ENCODE peak calls at places on chromosomes 2 and 18, in six cellular contexts. H is CD8-positive, alpha-beta memory T cell; U is right cardiac atrium; D is pancreas; E is hepatocyte; O is CD4-positive, CD25-positive, alpha-beta regulatory T cell. K is an unnamed sample. For H3K9me3, the result is how much of the 10 kb centered on the place peaks cover.

GRCh38 chr2:10426726-10427567 is 21.2 kb downstream of the ODC1 start:
- DNase-seq in E (no peak), O (no peak), H (no peak), U (peak), D (no peak), K (no peak)

GRCh38 chr18:68456985-68457384 is 257.9 kb downstream of the TMX3 start:
- DNase-seq in E (no peak), D (no peak), O (no peak), H (no peak), U (no peak), K (no peak)

GRCh38 chr2:47724221-47724981 is 58.5 kb upstream of the MSH6 start:
- DNase-seq in E (no peak), D (no peak), H (no peak), O (no peak), U (no peak), K (no peak)

GRCh38 chr18:24315170-24315569 is 82.5 kb downstream of the OSBPL1A start:
- DNase-seq in U (no peak), D (no peak), E (no peak), O (no peak), H (no peak), K (no peak)

GRCh38 chr2:8402222-8402621 is 279.6 kb upstream of the ID2 start:
- DNase-seq in H (no peak), U (no peak), O (no peak), E (no peak), D (no peak), K (no peak)

GRCh38 chr2:65901809-65902208 is 469.4 kb upstream of the SPRED2 start:
- DNase-seq in D (no peak), E (no peak), O (no peak), U (peak), H (no peak), K (no peak)

GRCh38 chr18:41320090-41320489 is 634.9 kb upstream of the PIK3C3 start:
- DNase-seq in E (peak), U (no peak), D (no peak), O (no peak), H (no peak), K (no peak)

GRCh38 chr2:28821295-28821958 is 10.8 kb downstream of the SPDYA start:
- DNase-seq in H (peak), E (peak), D (peak), O (peak), U (no peak), K (no peak)

GRCh38 chr2:101372792-101373191 is 14.5 kb downstream of the CREG2 start:
- DNase-seq in D (no peak), U (no peak), E (no peak), H (no peak), O (no peak), K (no peak)

GRCh38 chr2:216066255-216066654 is 15.4 kb downstream of the PECR start:
- DNase-seq in H (no peak), O (no peak), U (no peak), E (no peak), D (no peak), K (no peak)

GRCh38 chr2:164981217-164981990 is 26.1 kb upstream of the SLC38A11 start:
- DNase-seq in H (no peak), E (no peak), D (no peak), U (no peak), O (no peak), K (no peak)

GRCh38 chr2:164979113-164979512 is 23.8 kb upstream of the SLC38A11 start:
- DNase-seq in U (no peak), E (no peak), D (no peak), O (no peak), H (no peak), K (no peak)

GRCh38 chr2:164984428-164984827 is 29.1 kb upstream of the SLC38A11 start:
- DNase-seq in U (no peak), H (no peak), O (no peak), E (no peak), D (no peak), K (no peak)
- H3K27ac ChIP-seq in U (no peak), H (no peak), O (no peak), E (no peak), D (no peak), K (no peak)

GRCh38 chr2:190769258-190769657 is 111.4 kb upstream of the GLS start:
- DNase-seq in U (no peak), E (no peak), O (no peak), H (no peak), D (no peak), K (no peak)
- H3K9me3 ChIP-seq in U (under half), E (under half), O (under half), H (under half), D (under half), K (under half)

DNA sequence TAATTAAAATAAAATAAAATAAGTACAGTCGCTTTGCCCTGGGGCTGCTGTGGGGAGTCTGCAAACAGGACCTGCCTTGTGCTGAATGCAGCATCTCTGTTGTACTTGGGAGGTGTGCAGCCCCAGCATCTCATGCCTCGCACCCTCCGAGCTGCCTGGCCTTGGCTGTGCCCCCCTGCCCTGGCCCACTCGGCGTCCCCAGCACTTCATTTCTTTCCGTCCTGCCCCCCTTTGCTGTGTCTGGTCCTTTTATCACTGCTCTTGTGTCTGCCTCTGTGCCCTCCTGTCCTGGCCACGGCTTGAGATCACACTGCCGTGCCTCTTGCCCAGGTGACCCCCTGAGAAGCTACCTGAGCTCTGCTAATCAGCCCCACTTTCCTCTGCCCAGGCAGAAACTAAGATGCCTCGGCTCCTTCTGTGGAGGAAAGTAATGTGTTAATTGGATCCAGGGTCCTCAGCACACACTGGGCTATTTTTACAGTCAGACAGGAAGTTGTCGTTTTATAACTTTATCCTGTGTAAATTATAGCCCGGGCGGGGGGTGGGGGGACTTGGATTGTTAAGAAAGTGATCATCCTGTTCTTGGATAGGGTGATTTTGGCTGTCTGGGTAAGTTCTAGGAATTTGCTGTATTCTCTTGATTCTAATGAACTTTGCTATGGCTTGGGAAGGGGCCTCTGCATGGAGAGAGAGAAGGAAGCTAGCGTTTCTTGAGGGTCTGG is 69.4 kb downstream of the AGAP1 start:
- DNase-seq in U (peak), E (no peak), H (no peak), O (no peak), D (no peak), K (no peak)
- H3K27ac ChIP-seq in U (no peak), E (no peak), H (no peak), O (no peak), D (no peak), K (no peak)

GRCh38 chr18:78208052-78208451 is 771.6 kb upstream of the SALL3 start:
- DNase-seq in E (no peak), D (no peak), U (no peak), O (no peak), H (no peak), K (no peak)

DNA sequence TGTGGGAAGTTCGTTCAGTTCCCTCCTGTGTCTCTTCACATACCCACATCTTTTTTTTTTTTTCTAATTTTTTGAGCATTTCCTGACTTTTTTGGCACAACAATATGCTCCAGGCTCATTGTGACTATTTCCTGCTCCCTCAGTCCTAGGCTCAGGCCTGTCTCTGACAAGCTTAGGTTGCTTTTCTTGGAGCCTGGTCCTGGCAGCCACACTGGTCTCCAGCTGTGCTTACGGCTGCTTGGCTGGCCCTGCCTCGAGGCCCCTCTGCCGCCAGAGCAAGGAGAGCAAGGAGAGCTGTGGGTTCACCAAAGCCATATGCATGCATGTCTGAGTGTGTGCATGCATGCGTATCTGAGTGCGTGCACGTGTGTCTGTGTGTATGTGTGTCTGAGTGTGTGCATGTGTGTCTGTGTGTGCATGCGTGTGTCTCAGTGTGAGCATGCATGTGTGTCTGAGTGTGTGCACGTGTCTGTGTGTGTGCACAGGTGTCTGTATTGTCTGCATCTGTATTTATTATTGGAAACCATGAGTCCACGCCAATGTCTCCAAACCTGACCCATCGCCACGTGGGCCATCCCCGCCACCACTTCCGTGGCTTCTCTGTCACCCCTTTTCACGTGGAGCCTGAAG is 766.1 kb upstream of the SALL3 start:
- DNase-seq in E (no peak), H (no peak), O (no peak), U (peak), D (no peak), K (peak)
- H3K9me3 ChIP-seq in E (under half), H (under half), O (under half), U (under half), D (under half), K (under half)

DNA sequence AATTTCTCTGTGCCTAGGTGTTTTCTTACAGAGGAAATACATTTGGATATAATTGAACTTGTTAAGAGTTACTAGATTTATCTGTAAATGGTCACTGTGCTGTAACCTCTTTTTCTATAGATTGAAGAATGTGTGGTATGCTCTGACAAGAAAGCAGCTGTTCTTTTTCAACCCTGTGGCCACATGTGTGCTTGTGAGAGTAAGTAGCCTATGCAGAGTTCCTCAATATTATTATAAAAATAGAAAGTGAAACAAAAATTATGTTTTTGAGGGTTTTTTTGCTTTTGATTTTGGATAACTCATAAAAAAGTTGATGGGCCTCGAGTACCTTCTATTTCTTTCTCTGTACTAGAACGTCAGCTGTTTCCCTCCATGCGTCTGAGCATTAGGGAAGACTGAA is 112.4 kb downstream of the MIB1 start:
- DNase-seq in E (no peak), U (no peak), D (no peak), O (no peak), H (no peak), K (no peak)
- H3K27ac ChIP-seq in E (no peak), U (no peak), D (no peak), O (peak), H (no peak), K (no peak)

DNA sequence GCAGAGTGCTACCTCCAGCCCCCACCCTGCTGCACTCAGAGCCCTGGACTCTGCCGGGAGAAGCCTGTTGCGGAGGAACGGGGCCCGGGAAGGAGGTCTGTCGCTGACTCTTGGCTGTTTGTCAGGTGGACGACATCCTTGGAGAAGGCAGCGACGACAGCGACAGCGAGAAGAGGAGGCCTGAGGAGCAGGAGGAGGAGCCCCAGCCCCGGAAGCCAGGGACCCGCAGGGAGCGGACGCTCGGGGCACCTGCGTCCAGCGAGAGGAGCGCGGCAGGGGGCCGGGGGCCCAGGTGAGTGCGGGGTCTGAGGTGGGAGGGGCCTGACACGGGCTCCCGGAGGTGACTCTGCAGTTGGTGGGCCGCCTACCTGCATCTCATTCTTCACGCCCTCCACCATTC is 56.6 kb downstream of the CTDP1 start:
- DNase-seq in U (no peak), E (no peak), H (no peak), D (no peak), O (no peak), K (peak)
- H3K9me3 ChIP-seq in U (under half), E (under half), H (under half), D (under half), O (under half), K (under half)

GRCh38 chr2:185069107-185069506 is 470.8 kb downstream of the ZNF804A start:
- DNase-seq in O (no peak), D (no peak), U (no peak), H (no peak), E (no peak), K (no peak)

GRCh38 chr2:185066128-185066527 is 467.8 kb downstream of the ZNF804A start:
- DNase-seq in U (no peak), H (no peak), E (no peak), D (no peak), O (no peak), K (no peak)
- H3K27ac ChIP-seq in U (no peak), H (no peak), E (no peak), D (no peak), O (no peak), K (no peak)

DNA sequence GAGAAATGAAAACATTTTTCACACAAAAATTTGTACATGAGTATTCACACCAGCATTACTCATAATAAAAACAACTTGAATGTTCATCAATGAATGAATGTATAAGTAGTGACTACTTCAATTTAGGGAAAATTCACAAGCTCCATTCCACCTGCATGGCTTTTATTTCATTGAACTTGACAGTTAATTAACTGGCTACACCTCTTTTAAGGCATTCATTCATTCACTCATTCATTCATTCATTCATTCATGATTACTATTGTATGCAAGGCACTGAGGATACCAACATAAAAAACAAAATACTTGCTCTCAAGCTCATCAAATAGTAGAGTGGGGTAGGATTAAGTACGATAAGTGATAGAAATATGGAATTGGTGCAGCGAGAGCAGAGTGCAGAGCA is 198.3 kb upstream of the DLGAP1 start:
- DNase-seq in O (no peak), H (no peak), D (no peak), E (no peak), U (no peak), K (no peak)
- H3K9me3 ChIP-seq in O (under half), H (under half), D (under half), E (under half), U (under half), K (under half)

DNA sequence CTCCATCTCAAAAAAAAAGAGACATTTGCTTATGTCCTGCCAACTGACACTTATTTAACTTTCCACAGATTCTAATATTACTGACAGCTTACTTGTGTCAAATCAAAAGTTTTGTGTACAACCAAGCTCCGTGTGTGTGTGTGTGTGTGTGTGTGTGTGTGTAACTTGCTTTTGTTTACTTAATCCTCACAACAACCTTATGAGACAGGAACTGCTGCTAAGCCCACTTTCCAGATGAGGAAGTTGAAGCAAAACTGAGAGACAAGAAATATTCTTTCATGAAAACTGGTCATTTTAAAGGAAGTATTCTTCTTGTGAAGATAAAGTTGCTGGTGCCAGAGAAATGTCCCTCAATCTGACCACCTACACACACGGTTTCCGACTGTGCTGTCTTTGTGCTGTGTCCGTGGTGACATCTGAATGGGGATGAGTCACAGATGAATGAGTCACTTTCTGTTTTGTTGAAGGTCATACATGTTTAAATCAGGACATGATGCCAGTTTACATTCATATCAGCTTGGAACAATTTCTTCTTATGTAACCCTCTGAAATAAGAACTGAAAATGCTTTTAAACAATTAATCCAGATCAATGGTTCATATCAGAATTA is 95.3 kb downstream of the THNSL2 start:
- DNase-seq in O (no peak), E (peak), U (no peak), H (no peak), D (no peak), K (no peak)
- H3K27ac ChIP-seq in O (no peak), E (peak), U (no peak), H (no peak), D (no peak), K (no peak)

GRCh38 chr2:241584446-241584845 is 25.9 kb downstream of the BOK start:
- DNase-seq in H (no peak), E (no peak), D (no peak), O (no peak), U (no peak), K (no peak)

GRCh38 chr2:241582328-241582727 is 23.8 kb downstream of the BOK start:
- DNase-seq in D (no peak), H (no peak), O (no peak), U (no peak), E (no peak), K (no peak)

GRCh38 chr2:241579281-241579680 is 20.7 kb downstream of the BOK start:
- DNase-seq in E (no peak), O (no peak), D (no peak), U (no peak), H (peak), K (no peak)

GRCh38 chr2:241586564-241587264 is 28.2 kb downstream of the BOK start:
- DNase-seq in D (no peak), U (no peak), H (no peak), E (no peak), O (no peak), K (no peak)

GRCh38 chr2:241582806-241583205 is 24.3 kb downstream of the BOK start:
- DNase-seq in U (no peak), D (no peak), O (no peak), H (no peak), E (no peak), K (no peak)
- H3K9me3 ChIP-seq in U (under half), D (under half), O (under half), H (under half), E (under half), K (under half)